ENCODE peak calls at places on chromosome 14, in six cellular contexts. W is K562, A is HCT116, R is SK-N-SH, E is HepG2, T is GM12878. J is an unnamed sample.

GRCh38 chr14:26281280-26281998 is 316.4 kb downstream of the NOVA1 start:
- DNase-seq in W (peak), A (no peak), R (no peak), E (peak), T (no peak), J (no peak)

GRCh38 chr14:51780741-51781140 is 79.7 kb upstream of the GNG2 start:
- DNase-seq in W (no peak), A (no peak), R (no peak), E (no peak), T (no peak), J (no peak)

GRCh38 chr14:99755629-99756603 is 37.3 kb upstream of the EML1 start:
- DNase-seq in W (no peak), A (no peak), R (no peak), E (peak), T (no peak), J (no peak)

GRCh38 chr14:102591372-102591943 is 991 bp upstream of the RCOR1 start:
- DNase-seq in W (peak), A (no peak), R (peak), E (no peak), T (no peak), J (no peak)

GRCh38 chr14:92316937-92317336 is 6.0 kb upstream of the SLC24A4 start:
- DNase-seq in W (no peak), A (peak), R (no peak), E (no peak), T (no peak), J (no peak)

GRCh38 chr14:92352158-92352985 is 29.4 kb downstream of the SLC24A4 start:
- DNase-seq in W (peak), A (peak), R (no peak), E (peak), T (no peak), J (peak)

GRCh38 chr14:99508896-99509629 is 27.9 kb downstream of the CCNK start:
- DNase-seq in W (no peak), A (no peak), R (no peak), E (no peak), T (no peak), J (no peak)

GRCh38 chr14:68966872-68967301 is 12.2 kb downstream of the ACTN1 start:
- DNase-seq in W (peak), A (no peak), R (peak), E (no peak), T (no peak), J (no peak)

GRCh38 chr14:99145307-99145706 is 126.7 kb downstream of the BCL11B start:
- DNase-seq in W (no peak), A (no peak), R (no peak), E (no peak), T (no peak), J (no peak)

GRCh38 chr14:55412686-55413085 is 1.1 kb upstream of the ATG14 start:
- DNase-seq in W (no peak), A (no peak), R (no peak), E (no peak), T (no peak), J (no peak)

GRCh38 chr14:45757655-45758054 is 504.7 kb upstream of the MIS18BP1 start:
- DNase-seq in W (no peak), A (no peak), R (no peak), E (no peak), T (no peak), J (no peak)

GRCh38 chr14:89178802-89179201 is 238.2 kb downstream of the FOXN3 start:
- DNase-seq in W (no peak), A (no peak), R (no peak), E (no peak), T (no peak), J (no peak)

GRCh38 chr14:105844810-105845724 is 318.7 kb downstream of the TMEM121 start:
- DNase-seq in W (no peak), A (no peak), R (no peak), E (no peak), T (no peak), J (no peak)

GRCh38 chr14:81453166-81453766 is 53.1 kb upstream of the STON2 start:
- DNase-seq in W (peak), A (peak), R (peak), E (peak), T (no peak), J (no peak)

GRCh38 chr14:31949709-31950108 is 127.4 kb upstream of the ARHGAP5 start:
- DNase-seq in W (no peak), A (no peak), R (no peak), E (no peak), T (no peak), J (no peak)

GRCh38 chr14:81450976-81451375 is 50.9 kb upstream of the STON2 start:
- DNase-seq in W (no peak), A (no peak), R (no peak), E (no peak), T (no peak), J (no peak)

GRCh38 chr14:75989134-75989533 is 3.6 kb downstream of the IFT43 start:
- DNase-seq in W (no peak), A (no peak), R (no peak), E (peak), T (no peak), J (no peak)
- TF ChIP-seq POLR2AphosphoS5 in W (no peak), A (no peak), R (no peak), E (no peak), T (no peak), J (no peak)

GRCh38 chr14:36766974-36767373 is 105.3 kb downstream of the PAX9 start:
- DNase-seq in W (no peak), A (no peak), R (no peak), E (no peak), T (no peak), J (no peak)

GRCh38 chr14:36768638-36769337 is 107.1 kb downstream of the PAX9 start:
- DNase-seq in W (no peak), A (no peak), R (no peak), E (no peak), T (no peak), J (no peak)

GRCh38 chr14:36771256-36771655 is 109.6 kb downstream of the PAX9 start:
- DNase-seq in W (no peak), A (no peak), R (no peak), E (peak), T (no peak), J (no peak)

GRCh38 chr14:36773136-36773540 is 111.5 kb downstream of the PAX9 start:
- DNase-seq in W (peak), A (peak), R (no peak), E (peak), T (no peak), J (no peak)

DNA sequence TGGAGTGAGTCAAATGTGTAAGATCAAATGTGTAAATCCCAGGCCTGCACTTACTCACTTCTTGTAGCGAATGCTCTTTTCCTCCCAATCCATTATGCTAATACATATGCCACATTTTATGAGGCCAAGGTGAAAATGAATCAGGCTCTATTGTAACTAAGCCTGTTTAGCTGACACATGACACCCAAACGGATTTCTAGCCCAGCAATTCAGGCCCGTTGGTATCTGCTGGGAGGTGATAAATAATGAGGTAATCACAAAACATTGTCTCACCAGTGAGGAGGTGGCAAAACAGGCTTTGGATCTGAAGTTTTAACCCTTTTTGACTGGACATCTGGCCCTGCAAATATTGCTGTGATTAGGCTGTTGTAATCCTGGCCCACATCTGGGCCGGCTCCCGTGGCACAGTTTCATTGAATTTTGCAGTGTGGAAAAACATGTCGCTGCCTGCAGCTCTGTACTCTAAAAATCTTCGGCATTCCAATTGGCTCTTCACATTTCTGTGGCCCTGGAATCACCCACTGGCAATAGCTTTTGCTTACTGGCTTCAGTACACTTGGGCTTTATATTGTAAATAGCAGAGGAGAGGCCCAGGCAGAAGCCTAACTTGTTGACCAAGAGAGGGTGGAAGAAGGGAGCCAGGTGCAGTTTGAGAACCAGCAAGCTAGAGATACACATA is 106.1 kb downstream of the PAX9 start:
- DNase-seq in W (peak), A (no peak), R (no peak), E (no peak), T (no peak), J (no peak)
- TF ChIP-seq JUND in W (peak), A (peak), R (no peak), E (no peak), T (no peak), J (peak)

GRCh38 chr14:79515158-79515557 is 696.1 kb downstream of the DIO2 start:
- DNase-seq in W (no peak), A (no peak), R (no peak), E (no peak), T (no peak), J (no peak)

GRCh38 chr14:79516009-79516408 is 695.3 kb downstream of the DIO2 start:
- DNase-seq in W (no peak), A (no peak), R (peak), E (no peak), T (no peak), J (no peak)

GRCh38 chr14:79513446-79513845 is 697.9 kb downstream of the DIO2 start:
- DNase-seq in W (no peak), A (no peak), R (no peak), E (no peak), T (no peak), J (no peak)

GRCh38 chr14:79511146-79511545 is 700.2 kb downstream of the DIO2 start:
- DNase-seq in W (no peak), A (no peak), R (no peak), E (no peak), T (no peak), J (no peak)

GRCh38 chr14:79514700-79515099 is 696.6 kb downstream of the DIO2 start:
- DNase-seq in W (no peak), A (no peak), R (no peak), E (no peak), T (no peak), J (no peak)
- TF ChIP-seq POLR2AphosphoS5 in W (no peak), A (no peak), R (no peak), E (no peak), T (no peak), J (no peak)

GRCh38 chr14:61435563-61436337 is 114.4 kb downstream of the PRKCH start:
- DNase-seq in W (no peak), A (no peak), R (no peak), E (no peak), T (no peak), J (no peak)
- TF ChIP-seq JUND in W (no peak), A (no peak), R (no peak), E (no peak), T (no peak), J (no peak)

DNA sequence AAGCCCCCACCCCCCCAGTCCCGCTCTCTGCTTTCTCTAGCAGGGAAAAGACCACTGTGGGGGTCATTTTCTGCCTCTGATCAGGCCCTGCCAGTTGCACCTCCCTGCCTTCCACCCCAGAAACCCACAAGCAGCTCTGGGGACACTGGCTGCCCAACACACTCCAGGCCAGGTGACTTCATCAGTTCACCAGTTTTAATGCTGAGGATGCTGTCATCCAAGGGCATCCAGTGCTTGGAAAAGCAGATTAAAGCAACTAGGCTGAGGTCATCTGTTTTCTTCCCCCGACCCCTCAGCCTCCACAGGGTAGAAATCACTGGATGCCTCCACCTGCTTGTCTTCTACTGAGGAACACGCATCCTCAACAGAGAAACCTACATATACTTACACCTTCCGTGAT is 282.4 kb downstream of the DPF3 start:
- DNase-seq in W (no peak), A (no peak), R (no peak), E (no peak), T (no peak), J (peak)
- TF ChIP-seq POLR2AphosphoS5 in W (no peak), A (no peak), R (no peak), E (no peak), T (no peak), J (no peak)

GRCh38 chr14:63896278-63896720 is 43.5 kb downstream of the SYNE2 start:
- DNase-seq in W (no peak), A (peak), R (peak), E (peak), T (no peak), J (no peak)
- TF ChIP-seq JUND in W (no peak), A (no peak), R (peak), E (no peak), T (no peak), J (no peak)